ENCODE peak calls at places on chromosomes 11 and 22, in four cellular contexts. A is fibroblast of lung, S is HCT116, L is ascending aorta. F is an unnamed sample.

GRCh38 chr11:8357505-8357888 is 93.8 kb upstream of the LMO1 start:
- DNase-seq in A (no peak), S (no peak), L (no peak), F (no peak)

GRCh38 chr11:41826129-41826528 is 366.7 kb upstream of the LRRC4C start:
- DNase-seq in A (no peak), S (no peak), L (no peak), F (no peak)

GRCh38 chr22:22357024-22357868 is 112.7 kb downstream of the VPREB1 start:
- DNase-seq in A (peak; percentile 60), S (peak; percentile 77), L (no peak), F (peak; percentile 65)

GRCh38 chr11:15663778-15664218 is 549.1 kb downstream of the INSC start:
- DNase-seq in A (no peak), S (no peak), L (no peak), F (no peak)

GRCh38 chr22:39254789-39255298 is 10.1 kb upstream of the PDGFB start:
- DNase-seq in A (no peak), S (no peak), L (peak; percentile 37), F (no peak)

GRCh38 chr11:32893947-32894827 is 1.6 kb downstream of the QSER1 start:
- DNase-seq in A (peak; percentile 81), S (peak; percentile 88), L (no peak), F (no peak)

GRCh38 chr11:12824281-12825041 is 150.2 kb downstream of the TEAD1 start:
- DNase-seq in A (no peak), S (no peak), L (no peak), F (no peak)

GRCh38 chr11:60130496-60130895 is 42.0 kb downstream of the MS4A2 start:
- DNase-seq in A (no peak), S (peak; percentile 47), L (no peak), F (no peak)

GRCh38 chr11:353315-353857 is 15.9 kb upstream of the B4GALNT4 start:
- DNase-seq in A (peak; percentile 86), S (no peak), L (peak; percentile 62), F (peak; percentile 87)

GRCh38 chr11:118227865-118228785 is 3.3 kb upstream of the JAML start:
- DNase-seq in A (no peak), S (no peak), L (no peak), F (no peak)

GRCh38 chr11:13141731-13142724 is 132.9 kb downstream of the RASSF10 start:
- DNase-seq in A (no peak), S (no peak), L (no peak), F (no peak)

GRCh38 chr11:68053981-68054812 is 15.4 kb downstream of the TCIRG1 start:
- DNase-seq in A (no peak), S (no peak), L (no peak), F (no peak)

GRCh38 chr11:64001552-64002427 is 15.6 kb downstream of the OTUB1 start:
- DNase-seq in A (no peak), S (no peak), L (no peak), F (no peak)

GRCh38 chr22:28771195-28771791 is 1.2 kb upstream of the CCDC117 start:
- DNase-seq in A (no peak), S (no peak), L (no peak), F (no peak)

GRCh38 chr11:115497303-115497702 is 6.9 kb downstream of the CADM1 start:
- DNase-seq in A (no peak), S (no peak), L (no peak), F (no peak)

GRCh38 chr11:129740877-129741276 is 74.8 kb upstream of the TMEM45B start:
- DNase-seq in A (no peak), S (no peak), L (no peak), F (no peak)

GRCh38 chr11:32118025-32118974 is 27.4 kb downstream of the RCN1 start:
- DNase-seq in A (peak; percentile 66), S (peak; percentile 77), L (no peak), F (no peak)

GRCh38 chr22:47539374-47539773 is 776.9 kb downstream of the TBC1D22A start:
- DNase-seq in A (no peak), S (no peak), L (no peak), F (no peak)
- H3K9me3 ChIP-seq in A (no peaks in the 10 kb centered on the region), S (no peaks in the 10 kb centered on the region), L (no peaks in the 10 kb centered on the region), F (no peaks in the 10 kb centered on the region)

DNA sequence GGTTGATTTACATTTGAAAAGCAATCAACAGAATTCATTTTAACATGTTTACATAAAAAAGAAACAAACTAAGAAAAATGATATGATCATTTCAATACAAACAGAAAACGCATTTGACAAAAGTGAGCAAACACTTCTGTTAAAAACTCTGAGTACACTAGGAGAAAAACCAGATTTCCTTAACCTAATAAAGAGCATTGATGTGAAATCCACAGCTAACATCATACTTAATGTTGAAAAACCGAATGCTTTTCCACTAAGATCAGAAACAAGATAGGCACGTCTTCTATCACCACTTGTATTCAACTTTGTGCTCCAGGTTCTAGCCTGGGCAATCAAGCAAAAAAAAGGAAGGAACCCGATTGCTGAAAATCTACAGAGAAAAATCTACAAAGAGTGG is 227.6 kb downstream of the SBF2 start:
- DNase-seq in A (no peak), S (no peak), L (no peak), F (no peak)
- H3K9me3 ChIP-seq in A (no peaks in the 10 kb centered on the region), S (no peaks in the 10 kb centered on the region), L (no peaks in the 10 kb centered on the region), F (no peaks in the 10 kb centered on the region)

DNA sequence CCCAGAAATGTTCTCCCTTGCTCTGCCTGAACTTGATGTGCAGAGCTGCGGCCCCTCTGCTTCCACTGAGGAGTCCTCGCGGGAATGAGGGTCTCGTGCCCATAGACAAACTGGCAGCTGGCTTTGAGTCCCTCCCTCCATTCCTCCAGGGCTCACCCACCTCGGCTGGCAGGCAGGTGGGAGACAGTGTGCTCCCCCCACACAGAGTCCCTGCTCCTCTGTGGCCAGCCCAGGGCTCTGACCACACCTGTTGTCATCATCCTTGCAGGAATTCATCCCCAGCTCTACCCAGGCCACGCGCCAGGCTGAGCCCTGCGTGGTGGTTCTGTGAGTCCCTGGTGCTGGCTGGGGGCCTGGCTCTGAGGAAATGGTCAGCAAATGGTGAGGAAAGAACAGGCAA is 521.9 kb downstream of the TBC1D22A start:
- DNase-seq in A (no peak), S (no peak), L (no peak), F (no peak)
- H3K9me3 ChIP-seq in A (no peaks in the 10 kb centered on the region), S (no peaks in the 10 kb centered on the region), L (no peaks in the 10 kb centered on the region), F (no peaks in the 10 kb centered on the region)

GRCh38 chr11:72321381-72321996 is 77.5 kb upstream of the PHOX2A start:
- DNase-seq in A (peak; percentile 46), S (no peak), L (no peak), F (no peak)

GRCh38 chr11:72331761-72332160 is 87.8 kb upstream of the PHOX2A start:
- DNase-seq in A (no peak), S (no peak), L (no peak), F (no peak)

GRCh38 chr11:72330131-72330727 is 86.3 kb upstream of the PHOX2A start:
- DNase-seq in A (no peak), S (no peak), L (no peak), F (no peak)

GRCh38 chr11:72328366-72329224 is 84.6 kb upstream of the PHOX2A start:
- DNase-seq in A (peak; percentile 46), S (no peak), L (no peak), F (no peak)

GRCh38 chr11:72326151-72326842 is 82.3 kb upstream of the PHOX2A start:
- DNase-seq in A (peak; percentile 29), S (no peak), L (no peak), F (no peak)
- H3K9me3 ChIP-seq in A (no peaks in the 10 kb centered on the region), S (no peaks in the 10 kb centered on the region), L (no peaks in the 10 kb centered on the region), F (no peaks in the 10 kb centered on the region)

DNA sequence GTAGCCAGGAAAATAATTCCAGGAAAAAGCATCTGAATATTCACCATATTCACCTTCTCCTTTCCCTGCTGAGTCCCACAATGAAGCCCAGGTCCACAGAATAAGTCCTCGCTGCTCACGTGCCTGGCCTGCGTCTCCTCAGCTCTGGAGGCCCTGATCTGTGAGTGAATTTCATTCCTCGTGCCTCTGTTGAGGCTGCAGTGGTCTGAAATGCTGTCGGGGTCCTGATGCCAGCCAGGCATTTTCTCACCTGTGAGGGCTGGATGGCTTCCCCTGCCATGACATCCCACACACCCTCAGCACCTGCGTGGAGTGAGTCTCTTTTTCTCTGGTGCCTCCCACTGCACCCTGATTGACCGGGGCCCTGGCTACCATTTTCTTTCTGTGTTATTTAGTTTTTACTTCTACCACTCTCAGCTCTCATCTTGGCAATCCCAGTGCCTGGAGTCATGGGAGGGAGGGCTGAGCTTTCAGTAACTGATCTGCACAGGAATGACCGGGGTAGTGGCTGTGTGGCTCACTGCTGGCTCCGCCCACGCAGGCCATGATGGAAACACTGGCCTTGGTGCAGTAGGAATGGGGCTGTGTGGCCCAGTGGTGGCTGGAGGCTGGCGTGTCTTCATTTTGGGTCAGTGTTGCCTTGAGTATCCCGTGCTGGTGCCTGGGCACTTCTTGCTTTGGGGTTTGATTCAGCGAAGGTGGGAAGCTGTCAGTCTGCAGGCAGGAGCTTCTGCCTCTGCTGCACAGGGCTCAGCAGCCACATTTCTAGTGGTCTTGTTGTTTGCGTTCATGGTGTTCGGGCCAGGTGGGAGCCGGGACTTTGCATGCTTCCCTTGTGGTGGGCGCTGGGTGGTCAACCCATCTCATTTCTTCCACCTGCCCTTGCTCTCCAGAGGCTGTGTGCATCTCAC is 807.2 kb downstream of the TBC1D22A start:
- DNase-seq in A (no peak), S (no peak), L (no peak), F (no peak)
- H3K9me3 ChIP-seq in A (no peaks in the 10 kb centered on the region), S (no peaks in the 10 kb centered on the region), L (no peaks in the 10 kb centered on the region), F (no peaks in the 10 kb centered on the region)

DNA sequence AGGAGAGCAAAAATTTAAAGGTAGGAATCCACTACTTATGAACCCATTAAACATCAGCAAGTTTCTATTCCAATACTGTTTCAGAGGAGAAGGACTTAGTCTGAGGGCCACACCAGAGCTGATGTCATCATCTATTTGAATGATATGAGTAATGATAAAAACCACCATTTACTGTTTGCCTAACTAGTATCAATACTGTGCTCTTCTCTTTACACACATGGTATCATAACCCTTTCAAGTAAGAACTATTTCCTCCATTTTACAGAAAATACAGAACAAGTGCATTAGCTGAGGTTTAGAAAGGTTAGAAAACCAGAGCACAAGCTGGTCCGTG is 651.3 kb upstream of the KIRREL3 start:
- DNase-seq in A (peak; percentile 23), S (no peak), L (no peak), F (no peak)
- H3K9me3 ChIP-seq in A (no peaks in the 10 kb centered on the region), S (peaks cover 28% of the 10 kb centered on the region), L (no peaks in the 10 kb centered on the region), F (no peaks in the 10 kb centered on the region)

DNA sequence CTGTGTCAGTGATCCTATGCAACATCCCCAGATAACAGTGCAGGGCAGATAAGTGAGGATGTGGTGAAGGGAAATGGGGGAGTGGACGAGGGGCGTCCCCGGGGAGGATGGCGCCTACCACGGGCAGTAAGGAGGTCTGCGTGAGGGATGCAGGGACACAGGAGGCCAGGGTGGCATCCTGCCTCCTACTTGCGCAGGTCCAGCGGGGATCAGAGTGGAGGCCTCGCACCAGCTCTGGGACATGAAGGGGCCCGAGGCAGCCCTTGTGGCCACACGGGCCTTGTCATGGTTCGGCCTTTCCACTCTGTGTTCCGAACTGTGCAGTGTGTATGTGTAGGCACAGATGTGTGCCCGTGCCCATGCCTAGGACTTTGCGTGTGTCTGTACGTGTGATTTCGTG is 1227.5 kb downstream of the BRD1 start:
- DNase-seq in A (no peak), S (no peak), L (no peak), F (no peak)
- H3K9me3 ChIP-seq in A (no peaks in the 10 kb centered on the region), S (peaks cover 3% of the 10 kb centered on the region), L (no peaks in the 10 kb centered on the region), F (no peaks in the 10 kb centered on the region)